ENCODE peak calls at places on chromosomes 4 and X, in eight cellular contexts. G is GM10248, I is astrocyte, T is endothelial cell, Y is K562, N is GM23338, O is PC-3, X is lower lobe of right lung. Q is an unnamed sample.

GRCh38 chr4:140607852-140608251 is 39.1 kb upstream of the UCP1 start:
- DNase-seq in T (no peak), G (no peak), O (no peak), Y (no peak), X (no peak), I (no peak), N (no peak), Q (no peak)

GRCh38 chr4:153257151-153257620 is 52.9 kb downstream of the TRIM2 start:
- DNase-seq in T (peak; percentile 24), X (no peak), Y (no peak), O (no peak), N (peak; percentile 74), I (peak; percentile 73), G (peak; percentile 49), Q (peak; percentile 63)

GRCh38 chr4:848803-849477 is 23.0 kb upstream of the CPLX1 start:
- DNase-seq in T (no peak), G (no peak), O (no peak), N (no peak), X (peak; percentile 30), I (no peak), Y (no peak), Q (peak; percentile 6)

GRCh38 chr4:115834441-115834840 is 721.0 kb upstream of the NDST4 start:
- DNase-seq in T (no peak), Y (no peak), N (no peak), O (peak; percentile 72), I (no peak), X (no peak), G (no peak), Q (no peak)

GRCh38 chr4:25865586-25865985 is 2.8 kb upstream of the SEL1L3 start:
- DNase-seq in G (no peak), Y (peak; percentile 60), I (peak; percentile 32), N (peak; percentile 68), O (peak; percentile 77), X (no peak), T (no peak), Q (no peak)

GRCh38 chrX:153640736-153641574 is 6.0 kb upstream of the DUSP9 start:
- DNase-seq in I (no peak), T (no peak), N (peak; percentile 33), G (no peak), Y (peak; percentile 2), X (no peak), O (no peak), Q (no peak)

GRCh38 chr4:76562851-76563803 is 128.1 kb downstream of the SHROOM3 start:
- DNase-seq in G (no peak), N (no peak), X (no peak), T (no peak), O (peak; percentile 76), I (peak; percentile 59), Y (no peak), Q (no peak)

GRCh38 chr4:24793219-24794005 is 2.0 kb upstream of the SOD3 start:
- DNase-seq in X (no peak), T (no peak), I (no peak), O (peak; percentile 66), Y (no peak), G (no peak), N (peak; percentile 75), Q (no peak)

GRCh38 chr4:8185930-8186329 is 13.2 kb upstream of the SH3TC1 start:
- DNase-seq in Y (no peak), X (no peak), G (no peak), I (no peak), O (no peak), T (no peak), N (no peak), Q (peak; percentile 13)

GRCh38 chrX:55357236-55357635 is 92.5 kb upstream of the PAGE3 start:
- DNase-seq in X (no peak), G (no peak), Y (no peak), N (no peak), O (no peak), I (no peak), T (no peak), Q (no peak)

GRCh38 chr4:10205223-10205622 is 88.6 kb upstream of the WDR1 start:
- DNase-seq in T (no peak), Y (no peak), G (no peak), O (peak; percentile 8), N (no peak), X (no peak), I (no peak), Q (no peak)

GRCh38 chr4:8019396-8020365 is 80.0 kb upstream of the AFAP1 start:
- DNase-seq in T (no peak), O (peak; percentile 51), X (peak; percentile 64), I (no peak), N (no peak), Y (no peak), G (no peak), Q (no peak)

GRCh38 chr4:182510836-182511235 is 267.6 kb downstream of the TENM3 start:
- DNase-seq in X (no peak), N (no peak), I (no peak), O (no peak), T (no peak), Y (no peak), G (no peak), Q (no peak)

GRCh38 chr4:74578329-74578728 is 133.4 kb downstream of the AREG start:
- DNase-seq in X (no peak), N (no peak), T (no peak), Y (no peak), G (no peak), O (peak; percentile 27), I (no peak), Q (no peak)

GRCh38 chr4:19982556-19982955 is 269.1 kb upstream of the SLIT2 start:
- DNase-seq in N (no peak), G (no peak), T (no peak), X (no peak), I (peak; percentile 87), O (peak; percentile 21), Y (no peak), Q (no peak)

GRCh38 chrX:18894156-18894555 is 89.8 kb downstream of the PHKA2 start:
- DNase-seq in N (no peak), I (no peak), Y (no peak), T (no peak), O (no peak), X (no peak), G (no peak), Q (no peak)
- TF ChIP-seq CTCF in N (no peak), I (no peak), Y (no peak), T (no peak), O (no peak), X (no peak), G (no peak), Q (no peak)

DNA sequence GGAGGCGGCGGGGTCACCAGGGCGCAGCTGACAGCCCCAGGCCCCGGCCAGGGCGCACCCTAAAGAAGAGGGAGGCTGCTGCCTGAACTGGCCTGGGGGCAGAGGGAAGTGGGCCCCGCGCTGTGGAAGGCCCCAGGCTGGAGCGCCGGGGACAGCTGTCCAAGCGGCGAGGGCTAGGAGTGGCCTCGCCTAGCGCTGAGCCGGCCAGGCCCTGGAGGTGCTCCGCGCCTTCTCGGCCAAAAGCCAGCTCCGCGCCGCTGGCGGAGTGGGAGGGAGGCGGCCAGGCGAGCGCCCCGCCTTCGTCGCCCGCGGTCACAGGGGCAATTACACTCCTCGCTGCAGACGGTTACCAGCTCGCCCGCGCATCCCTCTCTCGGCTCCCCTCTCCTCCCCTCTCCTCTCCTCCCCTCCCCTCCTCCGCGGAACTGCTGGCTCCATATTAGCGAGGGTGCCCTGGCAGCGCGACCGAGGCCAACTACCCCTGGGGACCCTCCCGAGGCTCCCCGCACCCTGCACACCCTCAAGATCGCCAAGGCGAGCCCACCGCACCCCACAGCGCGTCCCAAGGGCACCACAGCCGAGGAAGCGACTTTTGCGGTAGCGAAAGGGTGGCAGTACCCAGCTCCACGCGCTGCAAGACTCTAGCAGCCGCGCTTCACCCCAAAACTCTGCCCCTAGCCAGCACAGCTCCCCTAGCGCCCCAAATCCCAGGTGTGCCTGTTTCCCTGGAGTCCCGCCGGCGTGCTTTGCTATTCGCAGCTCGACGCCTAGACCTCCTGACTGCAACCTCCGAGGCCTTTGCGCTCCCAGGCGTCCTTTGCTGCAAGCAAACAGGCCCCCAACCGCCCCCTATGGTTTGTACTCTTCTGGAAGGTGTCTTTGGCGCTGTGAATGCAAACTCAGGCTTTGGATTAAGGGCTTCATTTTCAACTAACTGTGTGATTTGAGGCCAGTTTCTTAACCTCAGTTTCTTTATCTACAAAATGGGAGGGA is 91.4 kb downstream of the BCOR start:
- DNase-seq in Y (no peak), O (no peak), T (peak; percentile 45), N (peak; percentile 71), G (no peak), I (no peak), X (peak; percentile 54), Q (peak; percentile 68)
- TF ChIP-seq CTCF in Y (no peak), O (no peak), T (no peak), N (no peak), G (no peak), I (no peak), X (no peak), Q (no peak)

DNA sequence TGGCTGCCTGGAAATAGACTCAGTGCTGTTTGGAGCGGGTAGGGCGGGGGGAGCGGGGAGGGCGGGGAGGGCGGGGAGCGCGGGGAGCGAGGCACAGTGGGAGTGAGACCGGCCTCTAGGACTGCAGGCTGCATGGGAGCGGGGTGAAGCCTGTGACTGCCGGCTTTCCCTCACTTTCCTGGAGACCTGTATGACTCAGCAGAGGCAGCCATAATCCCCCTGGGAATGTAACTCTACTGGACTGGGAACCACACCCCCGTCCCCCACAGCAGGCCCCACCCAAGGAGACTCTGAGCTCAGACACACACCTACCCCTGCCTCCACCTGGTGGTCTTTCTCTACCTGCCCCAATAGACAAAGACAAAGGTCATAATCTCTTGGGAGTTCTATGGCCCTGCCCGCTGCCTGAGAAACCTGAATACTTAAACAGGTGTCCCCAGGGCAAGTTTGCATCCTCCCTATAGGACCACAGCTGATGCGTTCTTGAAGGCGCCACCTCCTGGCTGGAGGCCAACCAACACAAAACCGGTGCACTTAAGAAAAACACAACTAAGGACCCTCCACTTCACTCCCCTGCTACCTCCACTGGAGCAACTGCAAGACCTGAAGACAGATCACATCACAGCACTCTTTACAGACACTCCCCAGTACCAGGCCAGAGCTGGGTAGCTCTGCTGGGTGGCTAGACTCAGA is 18.0 kb downstream of the HDAC8 start:
- DNase-seq in O (peak; percentile 37), I (no peak), T (peak; percentile 20), G (no peak), X (no peak), N (peak; percentile 77), Y (peak; percentile 10), Q (peak; percentile 32)
- TF ChIP-seq CTCF in O (no peak), I (no peak), T (peak; percentile 23), G (no peak), X (no peak), N (peak; percentile 57), Y (peak; percentile 33), Q (peak; percentile 20)

DNA sequence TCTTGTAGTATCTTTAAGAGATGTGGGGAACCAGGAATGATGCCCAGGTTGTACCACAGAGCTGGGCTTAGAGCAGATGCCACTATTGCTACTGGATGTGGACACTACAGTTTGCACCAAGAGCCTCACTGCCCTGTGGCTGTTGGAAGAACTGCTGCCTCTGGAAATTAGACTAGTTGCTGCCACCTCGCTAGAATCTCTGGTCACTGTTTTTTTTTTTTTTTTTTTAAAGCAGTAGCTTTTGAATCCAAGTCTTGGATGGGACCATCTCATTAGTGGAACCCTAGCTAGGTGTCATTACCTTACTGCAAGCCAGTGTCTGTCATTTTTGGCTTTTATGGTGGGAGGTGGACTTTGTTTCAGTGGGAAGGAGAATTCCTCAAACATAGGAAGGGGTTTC is 105.5 kb downstream of the ARHGAP10 start:
- DNase-seq in O (peak; percentile 40), I (no peak), T (no peak), N (peak; percentile 36), Y (no peak), G (no peak), X (no peak), Q (no peak)
- TF ChIP-seq CTCF in O (peak; percentile 14), I (no peak), T (no peak), N (no peak), Y (peak; percentile 60), G (no peak), X (no peak), Q (no peak)

Q was measured in glutamatergic neuron.